ENCODE peak calls at places on chromosomes 4 and X, in ten cellular contexts. One of them, this sample, is unnamed.
A peak's percentile ranks its signal among the peaks of the same experiment; 100 is the strongest.

GRCh38 chr4:38154681-38155588 is 194.7 kb downstream of the PTTG2 start:
- DNase-seq in HFFc6: no peak
- DNase-seq in astrocyte of the spinal cord: no peak
- DNase-seq in heart right ventricle: peak; percentile 36
- DNase-seq in choroid plexus epithelial cell: no peak
- DNase-seq in GM12865: no peak
- DNase-seq in progenitor cell of endocrine pancreas: no peak
- DNase-seq in dorsolateral prefrontal cortex: no peak
- DNase-seq in ascending aorta: peak; percentile 62
- DNase-seq in cardiac muscle cell: no peak
- DNase-seq in this sample: peak; percentile 45

GRCh38 chrX:2732076-2732475 is 19.8 kb upstream of the XG start:
- DNase-seq in dorsolateral prefrontal cortex: no peak
- DNase-seq in ascending aorta: no peak
- DNase-seq in choroid plexus epithelial cell: no peak
- DNase-seq in HFFc6: no peak
- DNase-seq in astrocyte of the spinal cord: no peak
- DNase-seq in progenitor cell of endocrine pancreas: no peak
- DNase-seq in GM12865: no peak
- DNase-seq in heart right ventricle: no peak
- DNase-seq in cardiac muscle cell: no peak
- DNase-seq in this sample: no peak

GRCh38 chr4:47349323-47349722 is 114.2 kb downstream of the COMMD8 start:
- DNase-seq in GM12865: no peak
- DNase-seq in astrocyte of the spinal cord: peak; percentile 66
- DNase-seq in progenitor cell of endocrine pancreas: no peak
- DNase-seq in heart right ventricle: no peak
- DNase-seq in cardiac muscle cell: no peak
- DNase-seq in ascending aorta: no peak
- DNase-seq in HFFc6: peak; percentile 61
- DNase-seq in choroid plexus epithelial cell: peak; percentile 50
- DNase-seq in dorsolateral prefrontal cortex: no peak
- DNase-seq in this sample: no peak

GRCh38 chr4:27684501-27685077 is 823.9 kb downstream of the STIM2 start:
- DNase-seq in HFFc6: peak; percentile 51
- DNase-seq in dorsolateral prefrontal cortex: peak; percentile 73
- DNase-seq in astrocyte of the spinal cord: peak; percentile 58
- DNase-seq in cardiac muscle cell: peak; percentile 55
- DNase-seq in ascending aorta: no peak
- DNase-seq in progenitor cell of endocrine pancreas: peak; percentile 45
- DNase-seq in heart right ventricle: peak; percentile 13
- DNase-seq in GM12865: peak; percentile 69
- DNase-seq in choroid plexus epithelial cell: peak; percentile 71
- DNase-seq in this sample: peak; percentile 18

GRCh38 chrX:139844163-139844562 is 88.7 kb downstream of the ATP11C start:
- DNase-seq in progenitor cell of endocrine pancreas: no peak
- DNase-seq in heart right ventricle: no peak
- DNase-seq in astrocyte of the spinal cord: no peak
- DNase-seq in dorsolateral prefrontal cortex: no peak
- DNase-seq in ascending aorta: no peak
- DNase-seq in GM12865: peak; percentile 11
- DNase-seq in choroid plexus epithelial cell: no peak
- DNase-seq in cardiac muscle cell: no peak
- DNase-seq in HFFc6: no peak
- DNase-seq in this sample: no peak

GRCh38 chr4:76687730-76688441 is 210.1 kb downstream of the SOWAHB start:
- DNase-seq in choroid plexus epithelial cell: no peak
- DNase-seq in GM12865: no peak
- DNase-seq in dorsolateral prefrontal cortex: no peak
- DNase-seq in progenitor cell of endocrine pancreas: no peak
- DNase-seq in astrocyte of the spinal cord: no peak
- DNase-seq in heart right ventricle: no peak
- DNase-seq in cardiac muscle cell: no peak
- DNase-seq in ascending aorta: no peak
- DNase-seq in HFFc6: peak; percentile 16
- DNase-seq in this sample: no peak

GRCh38 chrX:139930923-139931645 is 1.8 kb downstream of the ATP11C start:
- DNase-seq in cardiac muscle cell: peak; percentile 9
- DNase-seq in GM12865: peak; percentile 44
- DNase-seq in choroid plexus epithelial cell: peak; percentile 12
- DNase-seq in heart right ventricle: no peak
- DNase-seq in astrocyte of the spinal cord: no peak
- DNase-seq in progenitor cell of endocrine pancreas: peak; percentile 10
- DNase-seq in ascending aorta: no peak
- DNase-seq in HFFc6: no peak
- DNase-seq in dorsolateral prefrontal cortex: no peak
- DNase-seq in this sample: no peak

GRCh38 chrX:70279081-70279480 is 2.9 kb upstream of the RAB41 start:
- DNase-seq in dorsolateral prefrontal cortex: no peak
- DNase-seq in heart right ventricle: no peak
- DNase-seq in ascending aorta: no peak
- DNase-seq in choroid plexus epithelial cell: no peak
- DNase-seq in HFFc6: no peak
- DNase-seq in astrocyte of the spinal cord: no peak
- DNase-seq in cardiac muscle cell: no peak
- DNase-seq in GM12865: no peak
- DNase-seq in progenitor cell of endocrine pancreas: no peak
- DNase-seq in this sample: no peak

GRCh38 chr4:141074098-141074878 is 59.0 kb downstream of the RNF150 start:
- DNase-seq in GM12865: peak; percentile 43
- DNase-seq in HFFc6: no peak
- DNase-seq in progenitor cell of endocrine pancreas: no peak
- DNase-seq in astrocyte of the spinal cord: no peak
- DNase-seq in ascending aorta: no peak
- DNase-seq in heart right ventricle: no peak
- DNase-seq in dorsolateral prefrontal cortex: no peak
- DNase-seq in choroid plexus epithelial cell: peak; percentile 15
- DNase-seq in cardiac muscle cell: peak; percentile 9
- DNase-seq in this sample: no peak

GRCh38 chr4:40377462-40378385 is 42.6 kb downstream of the CHRNA9 start:
- DNase-seq in ascending aorta: no peak
- DNase-seq in heart right ventricle: no peak
- DNase-seq in HFFc6: peak; percentile 66
- DNase-seq in progenitor cell of endocrine pancreas: no peak
- DNase-seq in dorsolateral prefrontal cortex: no peak
- DNase-seq in astrocyte of the spinal cord: peak; percentile 29
- DNase-seq in choroid plexus epithelial cell: peak; percentile 33
- DNase-seq in cardiac muscle cell: peak; percentile 28
- DNase-seq in GM12865: peak; percentile 18
- DNase-seq in this sample: no peak

GRCh38 chr4:107828315-107828714 is 3.6 kb downstream of the SGMS2 start:
- DNase-seq in astrocyte of the spinal cord: no peak
- DNase-seq in choroid plexus epithelial cell: no peak
- DNase-seq in cardiac muscle cell: no peak
- DNase-seq in progenitor cell of endocrine pancreas: no peak
- DNase-seq in dorsolateral prefrontal cortex: no peak
- DNase-seq in GM12865: no peak
- DNase-seq in ascending aorta: no peak
- DNase-seq in heart right ventricle: no peak
- DNase-seq in HFFc6: no peak
- DNase-seq in this sample: no peak

GRCh38 chrX:109854096-109854495 is 121.0 kb upstream of the ACSL4 start:
- DNase-seq in cardiac muscle cell: no peak
- DNase-seq in ascending aorta: no peak
- DNase-seq in HFFc6: no peak
- DNase-seq in GM12865: no peak
- DNase-seq in heart right ventricle: no peak
- DNase-seq in progenitor cell of endocrine pancreas: no peak
- DNase-seq in dorsolateral prefrontal cortex: no peak
- DNase-seq in astrocyte of the spinal cord: no peak
- DNase-seq in choroid plexus epithelial cell: no peak
- DNase-seq in this sample: no peak

GRCh38 chr4:15696866-15697265 is 6.0 kb upstream of the BST1 start:
- DNase-seq in progenitor cell of endocrine pancreas: no peak
- DNase-seq in choroid plexus epithelial cell: no peak
- DNase-seq in HFFc6: no peak
- DNase-seq in GM12865: no peak
- DNase-seq in dorsolateral prefrontal cortex: no peak
- DNase-seq in heart right ventricle: no peak
- DNase-seq in cardiac muscle cell: no peak
- DNase-seq in astrocyte of the spinal cord: no peak
- DNase-seq in ascending aorta: no peak
- DNase-seq in this sample: no peak

GRCh38 chr4:152850377-152850776 is 70.6 kb downstream of the ARFIP1 start:
- DNase-seq in dorsolateral prefrontal cortex: no peak
- DNase-seq in GM12865: peak; percentile 60
- DNase-seq in heart right ventricle: peak; percentile 31
- DNase-seq in astrocyte of the spinal cord: no peak
- DNase-seq in ascending aorta: no peak
- DNase-seq in choroid plexus epithelial cell: peak; percentile 84
- DNase-seq in cardiac muscle cell: peak; percentile 27
- DNase-seq in progenitor cell of endocrine pancreas: no peak
- DNase-seq in HFFc6: peak; percentile 37
- DNase-seq in this sample: peak; percentile 56

GRCh38 chrX:18855919-18856644 is 127.8 kb downstream of the PHKA2 start:
- DNase-seq in ascending aorta: no peak
- DNase-seq in HFFc6: no peak
- DNase-seq in cardiac muscle cell: peak; percentile 35
- DNase-seq in heart right ventricle: no peak
- DNase-seq in GM12865: peak; percentile 86
- DNase-seq in astrocyte of the spinal cord: peak; percentile 77
- DNase-seq in dorsolateral prefrontal cortex: no peak
- DNase-seq in choroid plexus epithelial cell: peak; percentile 60
- DNase-seq in progenitor cell of endocrine pancreas: no peak
- DNase-seq in this sample: peak; percentile 9

GRCh38 chrX:144566592-144566991 is 680.7 kb upstream of the SPANXN1 start:
- DNase-seq in HFFc6: no peak
- DNase-seq in ascending aorta: no peak
- DNase-seq in progenitor cell of endocrine pancreas: no peak
- DNase-seq in dorsolateral prefrontal cortex: no peak
- DNase-seq in heart right ventricle: no peak
- DNase-seq in cardiac muscle cell: no peak
- DNase-seq in astrocyte of the spinal cord: no peak
- DNase-seq in GM12865: no peak
- DNase-seq in choroid plexus epithelial cell: no peak
- DNase-seq in this sample: no peak

GRCh38 chrX:39725928-39726619 is 371.7 kb downstream of the BCOR start:
- DNase-seq in GM12865: no peak
- DNase-seq in dorsolateral prefrontal cortex: no peak
- DNase-seq in heart right ventricle: no peak
- DNase-seq in choroid plexus epithelial cell: peak; percentile 67
- DNase-seq in astrocyte of the spinal cord: peak; percentile 52
- DNase-seq in cardiac muscle cell: peak; percentile 90
- DNase-seq in progenitor cell of endocrine pancreas: no peak
- DNase-seq in HFFc6: peak; percentile 74
- DNase-seq in ascending aorta: peak; percentile 60
- DNase-seq in this sample: no peak

GRCh38 chr4:145773581-145774234 is 93.8 kb downstream of the C4orf51 start:
- DNase-seq in choroid plexus epithelial cell: no peak
- DNase-seq in cardiac muscle cell: no peak
- DNase-seq in progenitor cell of endocrine pancreas: no peak
- DNase-seq in GM12865: peak; percentile 86
- DNase-seq in astrocyte of the spinal cord: peak; percentile 9
- DNase-seq in dorsolateral prefrontal cortex: no peak
- DNase-seq in heart right ventricle: no peak
- DNase-seq in ascending aorta: no peak
- DNase-seq in HFFc6: no peak
- DNase-seq in this sample: no peak

GRCh38 chr4:59655996-59656395 is 1544.1 kb upstream of the ADGRL3 start:
- DNase-seq in GM12865: no peak
- DNase-seq in dorsolateral prefrontal cortex: no peak
- DNase-seq in ascending aorta: no peak
- DNase-seq in heart right ventricle: no peak
- DNase-seq in cardiac muscle cell: no peak
- DNase-seq in astrocyte of the spinal cord: no peak
- DNase-seq in choroid plexus epithelial cell: no peak
- DNase-seq in progenitor cell of endocrine pancreas: no peak
- DNase-seq in HFFc6: no peak
- DNase-seq in this sample: peak; percentile 77
- TF ChIP-seq CTCF in GM12865: no peak
- TF ChIP-seq CTCF in dorsolateral prefrontal cortex: no peak
- TF ChIP-seq CTCF in ascending aorta: no peak
- TF ChIP-seq CTCF in heart right ventricle: no peak
- TF ChIP-seq CTCF in cardiac muscle cell: no peak
- TF ChIP-seq CTCF in astrocyte of the spinal cord: no peak
- TF ChIP-seq CTCF in choroid plexus epithelial cell: no peak
- TF ChIP-seq CTCF in progenitor cell of endocrine pancreas: no peak
- TF ChIP-seq CTCF in HFFc6: no peak
- TF ChIP-seq CTCF in this sample: no peak

DNA sequence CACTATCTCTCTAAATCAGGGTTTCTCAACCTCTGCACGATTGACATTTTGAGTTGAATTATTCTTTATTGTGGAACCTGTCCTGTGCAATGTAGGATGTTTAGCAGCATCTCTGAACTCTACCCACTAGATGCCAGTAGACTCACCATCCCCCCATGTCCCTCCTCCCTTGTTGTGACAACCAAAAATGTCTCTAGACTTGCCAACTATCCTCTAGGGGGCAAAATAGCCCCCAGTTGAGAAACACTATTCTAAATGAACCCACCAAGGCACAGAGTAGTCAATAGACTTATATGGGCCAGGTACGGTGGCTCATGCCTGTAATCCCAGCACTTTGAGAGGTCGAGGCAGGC is 49.1 kb upstream of the GAB1 start:
- DNase-seq in GM12865: peak; percentile 14
- DNase-seq in heart right ventricle: no peak
- DNase-seq in choroid plexus epithelial cell: no peak
- DNase-seq in astrocyte of the spinal cord: no peak
- DNase-seq in progenitor cell of endocrine pancreas: no peak
- DNase-seq in dorsolateral prefrontal cortex: no peak
- DNase-seq in cardiac muscle cell: no peak
- DNase-seq in ascending aorta: no peak
- DNase-seq in HFFc6: no peak
- DNase-seq in this sample: no peak
- TF ChIP-seq CTCF in GM12865: no peak
- TF ChIP-seq CTCF in heart right ventricle: no peak
- TF ChIP-seq CTCF in choroid plexus epithelial cell: no peak
- TF ChIP-seq CTCF in astrocyte of the spinal cord: no peak
- TF ChIP-seq CTCF in progenitor cell of endocrine pancreas: no peak
- TF ChIP-seq CTCF in dorsolateral prefrontal cortex: no peak
- TF ChIP-seq CTCF in cardiac muscle cell: no peak
- TF ChIP-seq CTCF in ascending aorta: no peak
- TF ChIP-seq CTCF in HFFc6: peak; percentile 31
- TF ChIP-seq CTCF in this sample: no peak

DNA sequence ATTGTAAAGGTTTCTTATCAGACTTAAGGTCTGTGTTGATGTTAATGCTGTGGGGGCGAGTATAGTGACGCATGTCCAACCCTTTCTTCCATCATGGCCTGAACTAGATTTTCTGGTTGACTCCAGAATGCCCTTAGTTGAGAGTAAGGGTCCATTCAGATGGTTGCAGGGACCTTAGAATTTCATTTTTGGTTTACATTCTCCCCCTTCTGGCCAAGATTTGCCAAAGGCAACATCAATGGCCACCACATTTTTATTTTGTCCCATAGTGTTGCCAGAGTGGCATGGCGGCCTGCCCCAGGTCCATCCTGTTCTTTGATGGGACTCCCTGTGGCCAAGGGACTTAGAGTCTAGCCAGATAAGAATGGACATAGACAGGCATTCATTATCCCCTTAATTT is 368.5 kb downstream of the GPM6A start:
- DNase-seq in choroid plexus epithelial cell: peak; percentile 29
- DNase-seq in heart right ventricle: no peak
- DNase-seq in ascending aorta: no peak
- DNase-seq in progenitor cell of endocrine pancreas: no peak
- DNase-seq in dorsolateral prefrontal cortex: no peak
- DNase-seq in HFFc6: no peak
- DNase-seq in cardiac muscle cell: no peak
- DNase-seq in GM12865: no peak
- DNase-seq in astrocyte of the spinal cord: no peak
- DNase-seq in this sample: no peak
- TF ChIP-seq CTCF in choroid plexus epithelial cell: peak; percentile 58
- TF ChIP-seq CTCF in heart right ventricle: no peak
- TF ChIP-seq CTCF in ascending aorta: no peak
- TF ChIP-seq CTCF in progenitor cell of endocrine pancreas: no peak
- TF ChIP-seq CTCF in dorsolateral prefrontal cortex: no peak
- TF ChIP-seq CTCF in HFFc6: peak; percentile 68
- TF ChIP-seq CTCF in cardiac muscle cell: no peak
- TF ChIP-seq CTCF in GM12865: no peak
- TF ChIP-seq CTCF in astrocyte of the spinal cord: peak; percentile 25
- TF ChIP-seq CTCF in this sample: no peak

GRCh38 chr4:176277162-176277904 is 8.3 kb upstream of the ASB5 start:
- DNase-seq in HFFc6: peak; percentile 60
- DNase-seq in progenitor cell of endocrine pancreas: peak; percentile 18
- DNase-seq in cardiac muscle cell: peak; percentile 74
- DNase-seq in heart right ventricle: peak; percentile 51
- DNase-seq in dorsolateral prefrontal cortex: peak; percentile 45
- DNase-seq in ascending aorta: peak; percentile 68
- DNase-seq in choroid plexus epithelial cell: peak; percentile 83
- DNase-seq in GM12865: peak; percentile 57
- DNase-seq in astrocyte of the spinal cord: peak; percentile 75
- DNase-seq in this sample: no peak
- TF ChIP-seq CTCF in HFFc6: peak; percentile 75
- TF ChIP-seq CTCF in progenitor cell of endocrine pancreas: peak; percentile 61
- TF ChIP-seq CTCF in cardiac muscle cell: peak; percentile 67
- TF ChIP-seq CTCF in heart right ventricle: peak; percentile 56
- TF ChIP-seq CTCF in dorsolateral prefrontal cortex: peak; percentile 31
- TF ChIP-seq CTCF in ascending aorta: peak; percentile 53
- TF ChIP-seq CTCF in choroid plexus epithelial cell: peak; percentile 79
- TF ChIP-seq CTCF in GM12865: peak; percentile 32
- TF ChIP-seq CTCF in astrocyte of the spinal cord: peak; percentile 70
- TF ChIP-seq CTCF in this sample: peak; percentile 71